ENCODE peak calls at places on chromosomes 2 and 18, in nine cellular contexts. K is sigmoid colon; X is HuH-7; O is GDM1; R is memory B cell; A is foreskin keratinocyte; T is Daoy; S is MV-4-11; C is stimulated activated naive B cell treated with anti-CD40 and anti-IgM and Interleukin-4, amounts not matched to agents 10 μg/mL and 1 μg/mL and 100 μg/mL, for 72 hours. Y is an unnamed sample.

GRCh38 chr2:54629914-54630609 is 93.4 kb upstream of the EML6 start:
- DNase-seq in K (no peak), X (peak), O (no peak), R (no peak), A (peak), T (peak), S (no peak), C (peak), Y (no peak)

GRCh38 chr18:48419268-48420022 is 10.3 kb upstream of the ZBTB7C start:
- DNase-seq in K (no peak), X (no peak), O (no peak), R (no peak), A (peak), T (no peak), S (no peak), C (no peak), Y (no peak)

GRCh38 chr18:5630766-5631413 is 87.1 kb upstream of the EPB41L3 start:
- DNase-seq in K (no peak), X (no peak), O (no peak), R (no peak), A (no peak), T (no peak), S (no peak), C (no peak), Y (peak)

GRCh38 chr2:128727914-128728313 is 409.2 kb upstream of the HS6ST1 start:
- DNase-seq in K (no peak), X (no peak), O (no peak), R (no peak), A (peak), T (peak), S (peak), C (no peak), Y (peak)

GRCh38 chr2:16713011-16713423 is 47.4 kb upstream of the CYRIA start:
- DNase-seq in K (no peak), X (no peak), O (no peak), R (no peak), A (no peak), T (no peak), S (no peak), C (no peak), Y (no peak)

GRCh38 chr2:120379916-120380893 is 34.3 kb downstream of the INHBB start:
- DNase-seq in K (no peak), X (no peak), O (no peak), R (no peak), A (no peak), T (no peak), S (no peak), C (no peak), Y (no peak)

GRCh38 chr2:127857494-127857818 is 499 bp downstream of the POLR2D start:
- DNase-seq in K (no peak), X (no peak), O (no peak), R (peak), A (peak), T (peak), S (peak), C (no peak), Y (no peak)

GRCh38 chr18:21897811-21898210 is 157.2 kb downstream of the MIB1 start:
- DNase-seq in K (no peak), X (peak), O (peak), R (peak), A (no peak), T (peak), S (peak), C (peak), Y (peak)

GRCh38 chr2:84946204-84947009 is 24.6 kb upstream of the KCMF1 start:
- DNase-seq in K (no peak), X (no peak), O (peak), R (peak), A (peak), T (peak), S (peak), C (peak), Y (no peak)

GRCh38 chr2:393711-394696 is 106.1 kb upstream of the ALKAL2 start:
- DNase-seq in K (no peak), X (no peak), O (peak), R (no peak), A (peak), T (peak), S (no peak), C (peak), Y (peak)

GRCh38 chr2:181285116-181285515 is 172.1 kb upstream of the ITGA4 start:
- DNase-seq in K (no peak), X (no peak), O (no peak), R (no peak), A (no peak), T (no peak), S (no peak), C (no peak), Y (no peak)

GRCh38 chr2:239296020-239296932 is 104.5 kb downstream of the HDAC4 start:
- DNase-seq in K (peak), X (peak), O (no peak), R (no peak), A (no peak), T (no peak), S (no peak), C (no peak), Y (no peak)